ENCODE peak calls at places on chromosomes 2 and 18, in five cellular contexts. G is right cardiac atrium, I is K562, C is Panc1, M is body of pancreas. A is an unnamed sample.

GRCh38 chr18:58496937-58497336 is 132.0 kb downstream of the ALPK2 start:
- ATAC-seq in G (no peak), I (peak; percentile 44), C (peak; percentile 13), M (no peak), A (no peak)

GRCh38 chr18:499351-500229 is 911 bp downstream of the COLEC12 start:
- ATAC-seq in G (peak; percentile 36), I (no peak), C (peak; percentile 62), M (peak; percentile 60), A (no peak)

GRCh38 chr18:74152906-74153305 is 4.6 kb downstream of the TIMM21 start:
- ATAC-seq in G (no peak), I (no peak), C (no peak), M (no peak), A (no peak)

GRCh38 chr18:32767400-32767799 is 5.4 kb downstream of the KLHL14 start:
- ATAC-seq in G (no peak), I (no peak), C (no peak), M (no peak), A (no peak)

GRCh38 chr2:237662671-237663093 is 35.3 kb downstream of the LRRFIP1 start:
- ATAC-seq in G (peak; percentile 93), I (peak; percentile 94), C (peak; percentile 55), M (peak; percentile 98), A (peak; percentile 95)

GRCh38 chr2:62222674-62223073 is 26.8 kb downstream of the B3GNT2 start:
- ATAC-seq in G (no peak), I (no peak), C (no peak), M (no peak), A (no peak)

GRCh38 chr18:79924814-79925655 is 26.4 kb downstream of the SLC66A2 start:
- ATAC-seq in G (peak; percentile 75), I (no peak), C (peak; percentile 36), M (peak; percentile 92), A (peak; percentile 83)

GRCh38 chr2:169683425-169684134 is 10.6 kb downstream of the CFAP210 start:
- ATAC-seq in G (no peak), I (peak; percentile 68), C (no peak), M (no peak), A (no peak)

GRCh38 chr18:66826211-66826610 is 222.3 kb upstream of the CDH19 start:
- ATAC-seq in G (no peak), I (no peak), C (no peak), M (no peak), A (no peak)

GRCh38 chr2:27175330-27175729 is 26.5 kb downstream of the TCF23 start:
- ATAC-seq in G (no peak), I (no peak), C (no peak), M (no peak), A (no peak)

GRCh38 chr2:209875270-209875669 is 103.6 kb downstream of the UNC80 start:
- ATAC-seq in G (no peak), I (no peak), C (no peak), M (no peak), A (no peak)

GRCh38 chr18:47911877-47912276 is 18.6 kb downstream of the SMAD2 start:
- ATAC-seq in G (peak; percentile 85), I (peak; percentile 87), C (no peak), M (peak; percentile 15), A (no peak)

GRCh38 chr2:161134547-161135518 is 25.4 kb upstream of the TANK start:
- ATAC-seq in G (peak; percentile 74), I (peak; percentile 37), C (peak; percentile 45), M (peak; percentile 61), A (no peak)

GRCh38 chr2:176931588-176932563 is 280.7 kb upstream of the HNRNPA3 start:
- ATAC-seq in G (no peak), I (peak; percentile 85), C (no peak), M (no peak), A (no peak)

GRCh38 chr2:111100765-111101162 is 19.9 kb upstream of the BCL2L11 start:
- ATAC-seq in G (no peak), I (peak; percentile 82), C (no peak), M (no peak), A (no peak)

GRCh38 chr2:225030089-225030653 is 12.1 kb downstream of the DOCK10 start:
- ATAC-seq in G (no peak), I (no peak), C (no peak), M (no peak), A (no peak)

GRCh38 chr2:55901322-55901721 is 22.3 kb downstream of the EFEMP1 start:
- ATAC-seq in G (peak; percentile 61), I (peak; percentile 99), C (no peak), M (peak; percentile 58), A (peak; percentile 48)

GRCh38 chr2:142944721-142945120 is 67.3 kb downstream of the KYNU start:
- ATAC-seq in G (no peak), I (no peak), C (peak; percentile 62), M (no peak), A (no peak)

GRCh38 chr2:104758199-104758620 is 95.7 kb upstream of the POU3F3 start:
- ATAC-seq in G (no peak), I (no peak), C (peak; percentile 51), M (no peak), A (no peak)

GRCh38 chr2:37349376-37349775 is 4.9 kb downstream of the QPCT start:
- ATAC-seq in G (no peak), I (no peak), C (no peak), M (no peak), A (no peak)

GRCh38 chr2:25373269-25373981 is 31.7 kb upstream of the DNMT3A start:
- ATAC-seq in G (no peak), I (no peak), C (no peak), M (peak; percentile 81), A (no peak)

GRCh38 chr2:235005603-235006259 is 53.9 kb downstream of the SH3BP4 start:
- ATAC-seq in G (peak; percentile 80), I (peak; percentile 27), C (peak; percentile 19), M (peak; percentile 60), A (peak; percentile 59)

GRCh38 chr2:176657391-176657790 is 388.1 kb downstream of the MTX2 start:
- ATAC-seq in G (no peak), I (no peak), C (no peak), M (no peak), A (no peak)

GRCh38 chr2:36456227-36456788 is 100.7 kb downstream of the CRIM1 start:
- ATAC-seq in G (peak; percentile 88), I (no peak), C (peak; percentile 60), M (peak; percentile 57), A (peak; percentile 46)

GRCh38 chr2:157438907-157439791 is 4.7 kb downstream of the CYTIP start:
- ATAC-seq in G (peak; percentile 58), I (no peak), C (no peak), M (peak; percentile 42), A (no peak)

GRCh38 chr2:178363252-178363651 is 87.7 kb downstream of the PRKRA start:
- ATAC-seq in G (no peak), I (peak; percentile 54), C (no peak), M (peak; percentile 85), A (no peak)

GRCh38 chr2:178112202-178113152 is at the start of gene RBM45:
- ATAC-seq in G (peak; percentile 99), I (peak; percentile 97), C (peak; percentile 100), M (peak; percentile 96), A (peak; percentile 99)

GRCh38 chr2:69196327-69197117 is 183.5 kb downstream of the ANTXR1 start:
- ATAC-seq in G (no peak), I (no peak), C (no peak), M (no peak), A (peak; percentile 49)

GRCh38 chr18:54608008-54608642 is 17.1 kb downstream of the DYNAP start:
- ATAC-seq in G (no peak), I (no peak), C (no peak), M (peak; percentile 12), A (no peak)
- H3K4me3 ChIP-seq in G (no peak overlapping the region), I (peak overlapping the region; percentile 13), C (peak overlapping the region; percentile 36), M (no peak overlapping the region), A (no peak overlapping the region)

DNA sequence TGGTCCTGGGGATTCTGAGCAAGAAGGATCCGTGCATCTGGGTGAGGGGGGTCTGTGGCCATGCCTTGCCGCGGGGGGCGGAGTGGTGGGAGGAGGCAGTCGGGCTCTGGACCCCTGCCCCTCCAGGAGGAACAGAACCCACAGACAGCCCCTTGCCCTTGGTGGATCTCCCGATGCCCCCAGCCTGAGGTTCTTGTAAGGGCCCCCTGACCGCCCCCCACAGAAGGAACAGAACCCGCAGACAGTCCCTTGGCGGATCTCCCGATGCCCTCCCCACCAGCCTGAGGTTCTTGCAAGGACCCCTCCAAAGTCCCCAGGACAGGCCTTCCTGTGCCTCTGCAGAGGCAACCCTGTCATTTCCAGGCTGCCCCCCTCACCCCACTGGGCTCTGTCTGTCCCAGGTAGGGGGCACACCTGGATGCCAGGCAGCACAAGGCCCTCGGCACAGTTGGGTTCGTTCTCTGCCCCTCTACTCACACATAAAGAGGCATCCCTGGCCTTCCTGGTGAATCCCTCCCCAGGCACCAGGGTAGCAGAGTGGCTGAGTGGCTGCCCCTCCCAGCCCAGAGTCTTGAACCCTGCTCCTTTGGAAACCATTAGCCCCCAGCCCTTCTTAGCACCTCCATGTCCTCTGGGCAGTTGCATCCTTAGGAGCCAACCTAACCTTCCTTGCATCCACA is 1.9 kb downstream of the GPC1 start:
- ATAC-seq in G (no peak), I (no peak), C (no peak), M (no peak), A (no peak)
- H3K4me3 ChIP-seq in G (peak overlapping the region; percentile 76), I (no peak overlapping the region), C (peak overlapping the region; percentile 64), M (no peak overlapping the region), A (peak overlapping the region; percentile 88)

GRCh38 chr2:64990823-64991222 is 1.6 kb downstream of the SLC1A4 start:
- ATAC-seq in G (no peak), I (no peak), C (no peak), M (no peak), A (no peak)
- H3K4me3 ChIP-seq in G (no peak overlapping the region), I (peak overlapping the region; percentile 88), C (peak overlapping the region; percentile 79), M (peak overlapping the region; percentile 82), A (peak overlapping the region; percentile 77)

GRCh38 chr18:77131652-77132368 is 773 bp downstream of the MBP start:
- ATAC-seq in G (peak; percentile 72), I (no peak), C (peak; percentile 80), M (peak; percentile 57), A (peak; percentile 64)

GRCh38 chr18:77133051-77133919 is 702 bp upstream of the MBP start:
- ATAC-seq in G (no peak), I (no peak), C (peak; percentile 39), M (peak; percentile 65), A (peak; percentile 18)

GRCh38 chr18:77133920-77134496 is 1.4 kb upstream of the MBP start:
- ATAC-seq in G (peak; percentile 33), I (peak; percentile 78), C (peak; percentile 32), M (no peak), A (peak; percentile 33)

GRCh38 chr18:77131100-77131651 is 1.4 kb downstream of the MBP start:
- ATAC-seq in G (peak; percentile 31), I (no peak), C (no peak), M (no peak), A (no peak)

DNA sequence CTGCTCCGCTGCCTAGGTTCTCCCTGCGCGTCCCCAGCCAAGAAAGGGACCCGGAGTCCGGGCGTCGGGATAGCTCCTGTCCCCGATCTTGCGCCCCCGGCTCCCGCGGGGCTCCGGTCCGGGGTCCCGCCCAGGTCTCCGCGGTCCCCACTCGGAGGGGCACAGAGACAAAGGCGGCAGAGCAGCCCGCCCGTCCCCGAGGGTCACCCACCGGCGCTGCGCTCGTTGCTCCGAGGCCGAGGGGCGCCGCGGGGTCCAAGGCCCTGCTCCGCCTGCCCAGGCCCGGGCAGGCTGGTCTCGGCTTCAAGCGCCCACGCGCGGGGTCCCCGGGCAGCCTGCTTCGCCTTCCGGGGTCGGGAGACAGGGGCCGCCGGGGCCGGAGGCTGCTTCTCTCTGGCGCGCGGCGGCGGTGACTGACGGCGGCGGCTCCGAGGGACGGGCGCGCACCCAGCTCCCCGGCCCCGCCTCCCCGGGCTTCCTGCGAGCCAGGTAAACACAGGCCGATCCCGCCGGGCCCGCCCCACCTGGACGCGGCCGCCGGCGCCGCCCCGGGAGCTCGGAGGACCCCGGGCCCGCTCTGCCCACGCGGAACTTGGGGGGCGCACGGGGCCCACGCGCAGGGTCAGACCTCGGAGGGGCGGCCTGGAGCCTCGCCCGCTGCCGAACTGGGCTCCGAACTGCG is at the start of gene MBP:
- ATAC-seq in G (peak; percentile 59), I (no peak), C (peak; percentile 73), M (peak; percentile 85), A (peak; percentile 38)
- H3K4me3 ChIP-seq in G (peak within 1 kb of the TSS; percentile 56), I (no peak within 1 kb of the TSS), C (peak within 1 kb of the TSS; percentile 77), M (peak within 1 kb of the TSS; percentile 91), A (peak within 1 kb of the TSS; percentile 90)